ENCODE peak calls at places on chromosomes 6 and 20, in four cellular contexts. T, F, I and M are unnamed samples.

GRCh38 chr6:109455161-109455501 is 441 bp downstream of the MICAL1 start:
- DNase-seq in F (no peak), T (no peak), I (peak), M (no peak)

GRCh38 chr6:166006593-166007301 is 160.9 kb downstream of the TBXT start:
- DNase-seq in F (no peak), T (no peak), I (no peak), M (no peak)

GRCh38 chr20:30485331-30486102 is 771.9 kb upstream of the DEFB115 start:
- DNase-seq in T (no peak), I (peak), F (no peak), M (peak)

GRCh38 chr6:104606361-104606760 is 253.4 kb downstream of the HACE1 start:
- DNase-seq in I (no peak), T (no peak), F (no peak), M (no peak)

GRCh38 chr6:129567374-129567773 is 142.6 kb downstream of the ARHGAP18 start:
- DNase-seq in I (no peak), T (no peak), F (no peak), M (no peak)

GRCh38 chr6:72580281-72580940 is 41.5 kb upstream of the KCNQ5 start:
- DNase-seq in F (no peak), I (no peak), T (no peak), M (no peak)

GRCh38 chr6:15299430-15300131 is 53.7 kb downstream of the JARID2 start:
- DNase-seq in T (peak), F (no peak), I (peak), M (no peak)

GRCh38 chr6:110864816-110865215 is 9.8 kb upstream of the AMD1 start:
- DNase-seq in F (no peak), I (no peak), T (no peak), M (no peak)

GRCh38 chr6:12238191-12238590 is 52.0 kb upstream of the EDN1 start:
- DNase-seq in T (no peak), I (no peak), F (no peak), M (no peak)

GRCh38 chr20:2631228-2631627 is 21.2 kb upstream of the NOP56 start:
- DNase-seq in T (no peak), I (no peak), F (no peak), M (no peak)

GRCh38 chr6:133248241-133249001 is 7.3 kb downstream of the EYA4 start:
- DNase-seq in T (no peak), I (no peak), F (no peak), M (no peak)

GRCh38 chr20:51388756-51389542 is 153.6 kb downstream of the NFATC2 start:
- DNase-seq in T (no peak), F (no peak), I (no peak), M (no peak)

GRCh38 chr6:37283268-37283667 is 25.3 kb upstream of the TMEM217 start:
- DNase-seq in I (no peak), T (no peak), F (no peak), M (no peak)

GRCh38 chr20:2799271-2799670 is 1.2 kb downstream of the CPXM1 start:
- DNase-seq in T (no peak), F (no peak), I (no peak), M (no peak)

GRCh38 chr6:115467726-115468125 is 593.0 kb downstream of the FRK start:
- DNase-seq in I (no peak), F (no peak), T (no peak), M (no peak)

GRCh38 chr20:32570401-32571190 is 14.5 kb downstream of the NOL4L start:
- DNase-seq in T (no peak), F (no peak), I (no peak), M (no peak)

GRCh38 chr6:13924949-13925881 is at the start of gene RNF182:
- DNase-seq in I (peak), F (no peak), T (no peak), M (no peak)

GRCh38 chr20:17796096-17796563 is 96.4 kb downstream of the BANF2 start:
- DNase-seq in T (peak), F (no peak), I (no peak), M (peak)

GRCh38 chr20:52242237-52243230 is 51.0 kb upstream of the ZFP64 start:
- DNase-seq in F (no peak), T (no peak), I (no peak), M (no peak)

GRCh38 chr6:52887912-52888535 is 21.5 kb downstream of the GSTA3 start:
- DNase-seq in T (no peak), I (no peak), F (no peak), M (no peak)

GRCh38 chr6:142387997-142388815 is 86.4 kb downstream of the ADGRG6 start:
- DNase-seq in I (no peak), T (no peak), F (no peak), M (no peak)

GRCh38 chr20:53162251-53162835 is 190.2 kb downstream of the TSHZ2 start:
- DNase-seq in F (no peak), I (no peak), T (no peak), M (peak)

GRCh38 chr6:84260186-84260585 is 32.7 kb upstream of the CEP162 start:
- DNase-seq in I (no peak), F (no peak), T (no peak), M (no peak)

GRCh38 chr6:44856495-44856878 is 469.0 kb downstream of the CDC5L start:
- DNase-seq in T (no peak), I (no peak), F (no peak), M (no peak)

GRCh38 chr20:62381202-62381797 is 5.6 kb upstream of the RPS21 start:
- DNase-seq in F (no peak), T (no peak), I (no peak), M (no peak)

GRCh38 chr6:107059606-107060005 is 31.6 kb downstream of the MTRES1 start:
- DNase-seq in T (no peak), I (no peak), F (no peak), M (no peak)

GRCh38 chr6:22363166-22363965 is 66.5 kb upstream of the PRL start:
- DNase-seq in I (no peak), F (no peak), T (no peak), M (no peak)

GRCh38 chr6:166005846-166006592 is 161.6 kb downstream of the TBXT start:
- DNase-seq in T (peak), F (no peak), I (no peak), M (no peak)

GRCh38 chr6:27541212-27541931 is 68.5 kb upstream of the ZNF184 start:
- DNase-seq in T (no peak), I (no peak), F (no peak), M (no peak)

GRCh38 chr20:60199866-60200265 is 241.6 kb downstream of the CDH26 start:
- DNase-seq in I (no peak), T (no peak), F (no peak), M (no peak)

GRCh38 chr6:64330694-64331309 is 695.2 kb downstream of the PHF3 start:
- DNase-seq in T (peak), F (peak), I (no peak), M (no peak)

GRCh38 chr6:168961257-168961656 is 292.4 kb downstream of the THBS2 start:
- DNase-seq in I (no peak), F (no peak), T (no peak), M (no peak)

GRCh38 chr6:27332692-27333641 is 20.9 kb upstream of the POM121L2 start:
- DNase-seq in I (no peak), T (no peak), F (no peak), M (no peak)

DNA sequence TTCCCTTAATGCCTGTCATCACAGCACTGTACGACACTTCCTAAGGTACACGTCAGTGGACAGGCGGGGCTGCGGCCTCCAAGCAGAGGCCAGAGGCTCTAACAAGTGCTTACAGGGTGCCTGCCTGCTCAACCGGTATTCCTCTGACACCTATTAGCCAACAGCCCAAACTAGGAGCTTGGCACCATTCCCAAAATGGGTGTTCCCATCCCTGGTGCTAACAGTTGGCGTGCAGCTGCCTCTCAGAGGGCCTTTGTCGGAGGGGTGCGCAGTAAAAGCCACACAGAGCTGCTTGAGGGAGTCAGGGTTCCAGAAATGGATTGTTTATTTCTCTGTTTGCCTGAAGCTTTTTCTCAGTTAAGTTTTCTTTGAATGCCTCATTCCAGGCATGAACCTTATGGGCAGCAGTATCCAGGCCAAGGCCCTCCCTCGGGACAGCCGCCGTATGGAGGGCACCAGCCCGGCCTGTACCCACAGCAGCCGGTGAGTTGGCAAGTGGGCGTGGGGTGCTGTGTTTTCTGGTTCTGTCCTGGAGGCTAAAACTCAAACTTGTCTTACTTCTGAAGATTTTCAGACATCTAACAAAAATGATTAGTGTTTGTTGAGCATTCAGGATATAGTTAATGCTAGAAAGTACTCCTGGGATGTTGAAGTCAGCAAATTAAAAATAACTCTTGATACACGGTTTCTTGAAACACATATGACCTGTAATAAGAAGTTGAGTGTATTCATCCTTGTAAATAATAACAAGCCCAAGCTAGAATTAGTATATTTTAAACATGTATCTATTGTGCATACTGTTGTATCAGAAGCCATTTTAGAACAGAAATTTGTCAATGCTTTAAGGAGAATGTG is 124.7 kb downstream of the TMEM242 start:
- DNase-seq in F (peak), T (peak), I (no peak), M (peak)
- TF ChIP-seq POLR2AphosphoS5 in F (peak), T (peak), I (no peak), M (peak)

GRCh38 chr6:25757936-25758642 is 3.5 kb downstream of the SLC17A4 start:
- DNase-seq in I (no peak), T (no peak), F (no peak), M (no peak)

GRCh38 chr6:25753079-25753478 is 1.5 kb upstream of the SLC17A4 start:
- DNase-seq in F (no peak), I (no peak), T (no peak), M (no peak)

GRCh38 chr6:25755496-25755895 is 954 bp downstream of the SLC17A4 start:
- DNase-seq in I (no peak), T (no peak), F (no peak), M (no peak)

GRCh38 chr6:25756382-25757354 is 2.1 kb downstream of the SLC17A4 start:
- DNase-seq in T (no peak), F (no peak), I (no peak), M (no peak)

DNA sequence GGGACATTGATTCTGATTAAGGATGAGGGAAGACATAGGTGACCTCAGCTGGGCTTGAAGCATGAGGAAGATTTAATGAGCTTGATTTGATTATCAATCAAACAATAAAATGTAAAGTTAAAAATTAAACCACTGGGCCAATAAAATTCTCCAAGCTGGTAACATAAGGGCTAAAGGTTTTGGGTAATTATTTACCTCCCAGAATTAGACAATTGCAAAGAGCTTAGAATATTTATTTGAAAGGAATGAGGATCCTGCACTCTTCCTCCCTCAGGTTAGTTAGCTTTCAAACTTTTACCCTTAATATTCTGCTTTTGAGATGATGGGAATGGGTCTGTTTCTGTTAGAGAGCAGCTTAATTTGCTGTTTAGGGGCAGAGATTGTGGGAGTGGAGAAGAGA is at the start of gene SLC17A4:
- DNase-seq in F (no peak), T (no peak), I (no peak), M (no peak)
- H3K27ac ChIP-seq in F (no peak), T (no peak), I (no peak), M (no peak)

GRCh38 chr6:41779336-41779735 is 364 bp downstream of the FRS3 start:
- DNase-seq in T (no peak), I (no peak), F (no peak), M (no peak)

GRCh38 chr6:41781302-41781711 is 725 bp downstream of the PRICKLE4 start:
- DNase-seq in T (peak), I (peak), F (no peak), M (no peak)

GRCh38 chr6:41780623-41781301 is at the start of gene PRICKLE4:
- DNase-seq in T (peak), I (peak), F (no peak), M (no peak)

GRCh38 chr6:41778895-41779294 is 805 bp downstream of the FRS3 start:
- DNase-seq in T (no peak), F (no peak), I (no peak), M (no peak)

DNA sequence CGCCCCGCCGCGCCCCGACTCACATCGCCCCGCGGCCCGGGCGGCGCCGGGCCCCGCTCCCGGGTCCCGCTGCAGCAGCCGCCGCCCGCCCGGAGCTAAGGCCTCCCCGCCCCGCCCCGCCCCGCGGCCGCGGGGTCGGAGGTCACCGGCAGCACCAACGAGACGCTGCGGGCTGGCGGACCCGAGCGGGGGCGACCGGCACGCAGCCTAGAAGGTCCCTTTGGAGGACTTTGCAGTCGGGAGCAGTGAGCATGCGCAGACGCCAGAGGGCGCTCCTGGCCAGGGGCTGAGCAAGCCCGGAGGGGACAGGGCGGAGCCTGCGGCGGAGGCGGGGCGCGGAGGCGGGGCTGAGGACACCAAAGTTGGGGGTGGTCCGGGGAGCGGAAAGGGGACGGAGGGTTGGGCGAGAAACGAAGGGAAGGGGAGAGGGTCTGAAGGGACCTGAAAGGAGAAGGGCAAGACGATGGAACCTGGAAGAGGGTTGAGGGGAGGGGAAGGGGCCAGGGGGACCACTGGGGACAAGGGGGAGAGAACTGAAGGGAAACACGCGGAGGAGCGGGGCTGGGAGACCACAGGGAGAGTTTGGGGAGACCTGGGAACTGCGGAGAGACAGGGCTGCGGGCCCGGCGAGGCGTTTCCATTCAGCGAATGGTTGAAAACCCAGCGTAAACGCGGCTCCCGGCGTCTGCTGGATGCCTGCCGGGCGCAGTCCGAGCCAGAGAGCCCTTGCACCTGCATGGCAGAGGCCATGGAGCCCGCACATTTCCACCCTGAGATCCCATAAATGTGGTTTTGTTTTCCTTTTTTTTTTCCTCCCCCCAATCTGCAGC is at the start of gene FRS3:
- DNase-seq in T (peak), I (peak), F (peak), M (peak)
- TF ChIP-seq POLR2A in T (no peak), I (no peak), F (no peak), M (peak)

GRCh38 chr20:44941292-44941691 is 18.9 kb downstream of the TOMM34 start:
- DNase-seq in I (no peak), T (no peak), F (no peak), M (no peak)
- TF ChIP-seq POLR2AphosphoS5 in I (no peak), T (no peak), F (no peak), M (no peak)

GRCh38 chr20:58112017-58112781 is 116.3 kb downstream of the ANKRD60 start:
- DNase-seq in I (no peak), T (no peak), F (no peak), M (peak)
- H3K27ac ChIP-seq in I (no peak), T (no peak), F (peak), M (peak)

DNA sequence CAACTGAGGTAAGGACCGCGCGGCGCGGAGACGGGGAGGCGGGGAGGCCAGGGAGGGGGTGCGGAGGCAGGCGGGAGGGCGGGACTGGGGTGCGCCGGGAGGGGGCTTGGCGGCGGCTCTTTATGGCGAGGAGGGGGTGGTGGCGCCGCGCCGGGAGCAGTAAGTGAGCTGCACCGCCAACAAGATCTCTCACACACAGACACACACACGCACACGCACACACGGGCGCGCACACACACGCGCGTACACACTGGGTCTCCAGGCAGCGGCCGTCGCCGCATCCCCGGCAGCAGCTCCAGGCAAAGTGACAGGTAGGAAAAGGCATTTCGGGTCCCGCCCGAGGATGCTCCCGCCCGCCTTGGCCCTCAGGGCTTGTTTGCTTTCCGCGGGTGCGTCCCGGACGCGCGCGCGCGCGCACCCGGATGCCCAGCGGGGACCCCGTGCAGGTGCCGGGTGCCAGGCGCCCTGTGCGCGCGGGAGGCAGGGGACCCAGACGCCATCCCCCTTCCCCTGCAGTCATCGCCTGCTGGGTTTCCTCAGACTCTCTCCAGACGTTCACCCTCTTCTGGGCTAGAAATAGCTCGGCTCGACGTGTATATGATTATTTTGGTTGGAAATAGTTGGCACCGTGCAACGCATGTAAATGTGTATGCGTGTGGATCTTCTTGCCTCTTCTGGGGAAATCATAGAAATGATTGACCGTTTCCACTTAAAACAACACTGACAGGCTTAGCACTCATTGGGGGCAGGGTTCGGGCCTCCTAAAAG is at the start of gene PLCB4:
- DNase-seq in I (no peak), T (peak), F (peak), M (peak)
- TF ChIP-seq POLR2A in I (no peak), T (no peak), F (no peak), M (no peak)

GRCh38 chr6:3749991-3750323 is 1.6 kb downstream of the PXDC1 start:
- DNase-seq in T (peak), F (no peak), I (no peak), M (peak)

GRCh38 chr6:3752538-3753227 is 1.2 kb upstream of the PXDC1 start:
- DNase-seq in I (no peak), T (no peak), F (no peak), M (peak)

GRCh38 chr6:3750324-3751018 is 1.0 kb downstream of the PXDC1 start:
- DNase-seq in I (peak), F (peak), T (peak), M (peak)

GRCh38 chr6:3751730-3752537 is 421 bp upstream of the PXDC1 start:
- DNase-seq in F (peak), I (peak), T (peak), M (peak)

DNA sequence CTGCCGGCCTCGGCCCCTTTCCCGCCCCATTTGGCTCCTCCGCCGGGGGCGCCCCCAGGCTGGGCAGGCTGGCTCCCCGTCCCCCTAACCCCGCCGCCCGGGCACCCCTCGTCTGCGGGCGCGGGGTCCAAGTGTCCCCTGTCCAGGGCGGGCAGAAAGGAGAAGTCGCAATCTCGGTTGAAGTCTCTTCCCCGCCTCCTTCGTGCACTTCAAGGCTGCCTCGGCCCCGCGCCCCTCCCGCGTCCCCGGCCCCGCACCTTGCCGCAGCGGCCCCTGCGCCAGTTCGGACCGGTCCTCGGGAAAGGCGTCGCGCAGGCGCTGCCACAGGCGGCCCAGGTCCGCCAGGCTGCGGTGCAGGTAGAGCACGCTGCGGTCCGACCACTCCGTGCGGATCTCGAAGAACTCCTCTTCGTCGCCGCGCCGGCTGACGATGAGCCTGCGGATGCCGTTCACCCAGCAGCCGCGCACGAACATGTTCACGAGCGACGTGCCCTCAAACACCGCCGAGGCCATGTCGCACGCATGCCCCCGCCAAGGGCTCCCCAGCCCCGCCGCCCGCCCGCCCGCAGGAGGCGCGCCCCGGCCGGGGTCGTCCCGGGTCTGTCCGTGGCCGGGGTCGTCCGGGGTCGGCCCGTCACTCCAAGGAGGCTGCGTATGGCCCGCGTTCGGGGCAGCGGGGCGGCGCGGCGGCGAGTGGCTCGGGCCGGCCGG is at the start of gene PXDC1:
- DNase-seq in F (no peak), T (no peak), I (peak), M (no peak)
- TF ChIP-seq POLR2AphosphoS5 in F (no peak), T (no peak), I (peak), M (no peak)

GRCh38 chr6:46973029-46973428 is 51.3 kb upstream of the ADGRF5 start:
- DNase-seq in F (no peak), T (no peak), I (no peak), M (no peak)
- H3K27ac ChIP-seq in F (no peak), T (no peak), I (no peak), M (no peak)